ENCODE peak calls at places on chromosomes 7 and 10, in four cellular contexts. One of them, this sample, is unnamed.

GRCh38 chr7:19215421-19215820 is 70.2 kb upstream of the FERD3L start:
- DNase-seq in SK-N-SH: no peak
- DNase-seq in K562: no peak
- DNase-seq in H1: no peak
- DNase-seq in this sample: no peak

GRCh38 chr10:88525371-88526079 is 57.6 kb downstream of the RNLS start:
- DNase-seq in SK-N-SH: no peak
- DNase-seq in K562: no peak
- DNase-seq in H1: no peak
- DNase-seq in this sample: no peak

GRCh38 chr7:130921391-130922180 is 187.6 kb upstream of the KLF14 start:
- DNase-seq in SK-N-SH: no peak
- DNase-seq in K562: no peak
- DNase-seq in H1: no peak
- DNase-seq in this sample: no peak

GRCh38 chr7:12674861-12675260 is 12.6 kb upstream of the ARL4A start:
- DNase-seq in SK-N-SH: peak
- DNase-seq in K562: peak
- DNase-seq in H1: no peak
- DNase-seq in this sample: no peak

GRCh38 chr7:5693529-5693928 is 87.9 kb downstream of the RNF216 start:
- DNase-seq in SK-N-SH: no peak
- DNase-seq in K562: no peak
- DNase-seq in H1: no peak
- DNase-seq in this sample: peak

GRCh38 chr10:7027913-7028808 is 382.7 kb downstream of the SFMBT2 start:
- DNase-seq in SK-N-SH: no peak
- DNase-seq in K562: peak
- DNase-seq in H1: no peak
- DNase-seq in this sample: no peak

GRCh38 chr10:69742356-69742695 is 59.4 kb upstream of the COL13A1 start:
- DNase-seq in SK-N-SH: no peak
- DNase-seq in K562: no peak
- DNase-seq in H1: no peak
- DNase-seq in this sample: no peak

GRCh38 chr10:63628526-63629362 is 107.5 kb downstream of the REEP3 start:
- DNase-seq in SK-N-SH: peak
- DNase-seq in K562: peak
- DNase-seq in H1: no peak
- DNase-seq in this sample: peak

GRCh38 chr7:73786588-73786987 is 16.5 kb upstream of the CLDN3 start:
- DNase-seq in SK-N-SH: no peak
- DNase-seq in K562: no peak
- DNase-seq in H1: no peak
- DNase-seq in this sample: no peak

GRCh38 chr7:64880322-64881297 is 22.5 kb upstream of the ZNF273 start:
- DNase-seq in SK-N-SH: peak
- DNase-seq in K562: no peak
- DNase-seq in H1: no peak
- DNase-seq in this sample: no peak

GRCh38 chr7:7521259-7521658 is 14.4 kb downstream of the COL28A1 start:
- DNase-seq in SK-N-SH: no peak
- DNase-seq in K562: no peak
- DNase-seq in H1: no peak
- DNase-seq in this sample: no peak

GRCh38 chr7:138001529-138002095 is at the start of gene CREB3L2:
- DNase-seq in SK-N-SH: peak
- DNase-seq in K562: peak
- DNase-seq in H1: peak
- DNase-seq in this sample: no peak

GRCh38 chr10:79403441-79404230 is 41.8 kb downstream of the ZCCHC24 start:
- DNase-seq in SK-N-SH: no peak
- DNase-seq in K562: no peak
- DNase-seq in H1: no peak
- DNase-seq in this sample: no peak

GRCh38 chr7:157442993-157443831 is 106.4 kb downstream of the DNAJB6 start:
- DNase-seq in SK-N-SH: no peak
- DNase-seq in K562: no peak
- DNase-seq in H1: no peak
- DNase-seq in this sample: no peak

GRCh38 chr7:48025630-48026029 is 3.3 kb downstream of the SUN3 start:
- DNase-seq in SK-N-SH: no peak
- DNase-seq in K562: no peak
- DNase-seq in H1: no peak
- DNase-seq in this sample: no peak

GRCh38 chr7:18038391-18038790 is 10.7 kb upstream of the PRPS1L1 start:
- DNase-seq in SK-N-SH: no peak
- DNase-seq in K562: no peak
- DNase-seq in H1: no peak
- DNase-seq in this sample: no peak

GRCh38 chr7:155560982-155561686 is 14.8 kb upstream of the CNPY1 start:
- DNase-seq in SK-N-SH: no peak
- DNase-seq in K562: no peak
- DNase-seq in H1: no peak
- DNase-seq in this sample: no peak

GRCh38 chr7:31476073-31476745 is 37.7 kb upstream of the ITPRID1 start:
- DNase-seq in SK-N-SH: no peak
- DNase-seq in K562: no peak
- DNase-seq in H1: no peak
- DNase-seq in this sample: no peak

GRCh38 chr10:105538933-105539332 is 897.8 kb downstream of the SORCS3 start:
- DNase-seq in SK-N-SH: no peak
- DNase-seq in K562: no peak
- DNase-seq in H1: peak
- DNase-seq in this sample: no peak

GRCh38 chr7:127581716-127582115 is 3.7 kb downstream of the GCC1 start:
- DNase-seq in SK-N-SH: no peak
- DNase-seq in K562: no peak
- DNase-seq in H1: no peak
- DNase-seq in this sample: no peak

GRCh38 chr10:96910488-96911395 is 78.6 kb downstream of the LCOR start:
- DNase-seq in SK-N-SH: peak
- DNase-seq in K562: peak
- DNase-seq in H1: no peak
- DNase-seq in this sample: peak

GRCh38 chr7:157944734-157945291 is 608.0 kb downstream of the DNAJB6 start:
- DNase-seq in SK-N-SH: no peak
- DNase-seq in K562: no peak
- DNase-seq in H1: no peak
- DNase-seq in this sample: no peak

GRCh38 chr7:79528421-79528820 is 75.0 kb upstream of the MAGI2 start:
- DNase-seq in SK-N-SH: no peak
- DNase-seq in K562: no peak
- DNase-seq in H1: no peak
- DNase-seq in this sample: no peak

GRCh38 chr7:157714166-157715070 is 377.6 kb downstream of the DNAJB6 start:
- DNase-seq in SK-N-SH: no peak
- DNase-seq in K562: no peak
- DNase-seq in H1: no peak
- DNase-seq in this sample: no peak

GRCh38 chr10:5071411-5072198 is 22.6 kb upstream of the AKR1C3 start:
- DNase-seq in SK-N-SH: no peak
- DNase-seq in K562: peak
- DNase-seq in H1: no peak
- DNase-seq in this sample: no peak

GRCh38 chr10:50152792-50153272 is 85.1 kb downstream of the WASHC2A start:
- DNase-seq in SK-N-SH: peak
- DNase-seq in K562: no peak
- DNase-seq in H1: peak
- DNase-seq in this sample: no peak

DNA sequence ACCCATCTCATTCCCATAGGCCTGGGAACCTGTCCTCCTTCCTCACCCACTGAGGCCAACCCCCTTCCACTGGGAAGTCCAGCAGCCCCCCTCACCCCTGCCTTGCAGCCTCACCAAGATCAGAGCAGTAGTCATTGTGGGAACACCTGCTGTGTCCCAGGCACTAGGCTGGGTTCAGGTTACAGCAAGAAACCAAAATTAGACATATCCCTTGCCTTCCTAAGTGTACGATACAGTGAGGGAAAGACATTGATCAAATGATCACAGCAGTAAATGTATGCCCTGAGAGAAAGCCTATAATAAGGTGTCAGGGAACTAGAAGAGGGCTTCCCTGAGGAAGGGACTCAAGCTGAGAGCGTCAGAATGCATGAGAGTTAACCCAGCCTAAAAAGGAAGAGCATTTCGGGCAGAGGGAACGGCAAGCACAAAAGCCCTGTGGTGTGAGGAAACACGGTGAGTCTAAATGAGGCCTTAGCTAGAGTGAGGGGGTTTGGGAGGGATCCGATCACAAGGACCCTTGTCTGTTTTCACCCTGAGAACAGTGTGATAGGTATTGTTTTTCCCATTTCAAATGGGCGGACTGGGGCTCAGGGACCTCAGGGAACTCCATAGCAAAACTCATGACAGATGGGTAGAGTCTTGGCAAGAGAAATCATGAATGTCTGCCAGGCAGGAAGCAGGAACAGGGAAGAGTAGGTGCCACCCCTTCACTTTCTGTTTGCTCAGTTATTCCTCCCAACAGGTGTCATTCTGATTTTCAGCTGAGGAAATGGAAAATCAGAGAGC is 17.2 kb upstream of the C10orf105 start:
- DNase-seq in SK-N-SH: no peak
- DNase-seq in K562: no peak
- DNase-seq in H1: no peak
- DNase-seq in this sample: no peak
- TF ChIP-seq NRF1 in SK-N-SH: no peak
- TF ChIP-seq NRF1 in K562: no peak
- TF ChIP-seq NRF1 in H1: no peak
- TF ChIP-seq NRF1 in this sample: no peak

GRCh38 chr10:58696736-58697135 is 184.1 kb downstream of the BICC1 start:
- DNase-seq in SK-N-SH: no peak
- DNase-seq in K562: no peak
- DNase-seq in H1: no peak
- DNase-seq in this sample: no peak
- TF ChIP-seq NRF1 in SK-N-SH: no peak
- TF ChIP-seq NRF1 in K562: no peak
- TF ChIP-seq NRF1 in H1: no peak
- TF ChIP-seq NRF1 in this sample: no peak

GRCh38 chr7:99539213-99539811 is 12.6 kb downstream of the FAM200A start:
- DNase-seq in SK-N-SH: no peak
- DNase-seq in K562: peak
- DNase-seq in H1: no peak
- DNase-seq in this sample: no peak
- TF ChIP-seq NRF1 in SK-N-SH: no peak
- TF ChIP-seq NRF1 in K562: no peak
- TF ChIP-seq NRF1 in H1: no peak
- TF ChIP-seq NRF1 in this sample: no peak

GRCh38 chr10:490891-491571 is 198.4 kb downstream of the DIP2C start:
- DNase-seq in SK-N-SH: peak
- DNase-seq in K562: no peak
- DNase-seq in H1: no peak
- DNase-seq in this sample: no peak
- TF ChIP-seq NRF1 in SK-N-SH: no peak
- TF ChIP-seq NRF1 in K562: no peak
- TF ChIP-seq NRF1 in H1: no peak
- TF ChIP-seq NRF1 in this sample: no peak

GRCh38 chr10:73910764-73911552 is at the start of gene PLAU:
- DNase-seq in SK-N-SH: peak
- DNase-seq in K562: peak
- DNase-seq in H1: no peak
- DNase-seq in this sample: no peak
- TF ChIP-seq NRF1 in SK-N-SH: no peak
- TF ChIP-seq NRF1 in K562: peak
- TF ChIP-seq NRF1 in H1: no peak
- TF ChIP-seq NRF1 in this sample: no peak

DNA sequence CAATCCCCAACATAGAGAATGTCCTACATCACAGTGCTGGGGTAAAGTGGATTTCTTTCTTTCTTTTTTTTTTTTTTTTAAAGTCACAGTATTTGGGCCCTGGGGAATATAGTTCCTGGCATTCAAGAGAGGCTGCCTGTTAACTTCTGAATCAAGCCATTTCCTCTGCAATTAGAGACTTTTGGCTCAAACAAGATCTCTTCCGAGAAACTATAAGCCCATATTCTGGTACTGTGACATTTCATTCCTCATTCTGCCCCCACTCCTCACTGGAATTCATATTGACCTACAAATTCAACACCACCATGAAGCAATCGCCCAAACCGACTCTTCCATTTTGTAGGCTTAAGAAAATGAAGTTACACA is 187.4 kb downstream of the PHTF2 start:
- DNase-seq in SK-N-SH: no peak
- DNase-seq in K562: no peak
- DNase-seq in H1: no peak
- DNase-seq in this sample: no peak
- TF ChIP-seq NRF1 in SK-N-SH: no peak
- TF ChIP-seq NRF1 in K562: no peak
- TF ChIP-seq NRF1 in H1: no peak
- TF ChIP-seq NRF1 in this sample: no peak

This sample was measured in GM12878.